ENCODE peak calls at places on chromosomes 13 and 19, in ten cellular contexts. One of them, this sample, is unnamed.

GRCh38 chr13:34006011-34006410 is 188.1 kb downstream of the RFC3 start:
- DNase-seq in NCI-H524 treated with DMSO at 0.1 percent for 48 hours: no peak
- DNase-seq in brain microvascular endothelial cell: no peak
- DNase-seq in C1 segment of cervical spinal cord: no peak
- DNase-seq in AML-193: no peak
- DNase-seq in NAMALWA: no peak
- DNase-seq in upper lobe of right lung: no peak
- DNase-seq in activated gamma-delta T cell treated with Interleukin-2 at 50 U/mL for 16 hours: no peak
- DNase-seq in activated T-cell treated with anti-CD3 and anti-CD28 coated beads for 1 hour: no peak
- DNase-seq in stimulated activated CD8-positive, alpha-beta memory T cell treated with anti-CD3 and anti-CD28 coated beads, Interleukin-7, amount 100 ng/mL, for 24 hours: no peak
- DNase-seq in this sample: no peak

GRCh38 chr19:49340865-49341718 is 5.9 kb downstream of the CD37 start:
- DNase-seq in NCI-H524 treated with DMSO at 0.1 percent for 48 hours: no peak
- DNase-seq in brain microvascular endothelial cell: no peak
- DNase-seq in C1 segment of cervical spinal cord: no peak
- DNase-seq in AML-193: no peak
- DNase-seq in NAMALWA: no peak
- DNase-seq in upper lobe of right lung: peak
- DNase-seq in activated gamma-delta T cell treated with Interleukin-2 at 50 U/mL for 16 hours: no peak
- DNase-seq in activated T-cell treated with anti-CD3 and anti-CD28 coated beads for 1 hour: no peak
- DNase-seq in stimulated activated CD8-positive, alpha-beta memory T cell treated with anti-CD3 and anti-CD28 coated beads, Interleukin-7, amount 100 ng/mL, for 24 hours: no peak
- DNase-seq in this sample: no peak

GRCh38 chr19:47022140-47022536 is 2.5 kb downstream of the NPAS1 start:
- DNase-seq in NCI-H524 treated with DMSO at 0.1 percent for 48 hours: no peak
- DNase-seq in brain microvascular endothelial cell: no peak
- DNase-seq in C1 segment of cervical spinal cord: no peak
- DNase-seq in AML-193: no peak
- DNase-seq in NAMALWA: no peak
- DNase-seq in upper lobe of right lung: no peak
- DNase-seq in activated gamma-delta T cell treated with Interleukin-2 at 50 U/mL for 16 hours: no peak
- DNase-seq in activated T-cell treated with anti-CD3 and anti-CD28 coated beads for 1 hour: no peak
- DNase-seq in stimulated activated CD8-positive, alpha-beta memory T cell treated with anti-CD3 and anti-CD28 coated beads, Interleukin-7, amount 100 ng/mL, for 24 hours: no peak
- DNase-seq in this sample: no peak

GRCh38 chr19:18290250-18291018 is 9.0 kb upstream of the JUND start:
- DNase-seq in NCI-H524 treated with DMSO at 0.1 percent for 48 hours: no peak
- DNase-seq in brain microvascular endothelial cell: peak
- DNase-seq in C1 segment of cervical spinal cord: no peak
- DNase-seq in AML-193: peak
- DNase-seq in NAMALWA: peak
- DNase-seq in upper lobe of right lung: no peak
- DNase-seq in activated gamma-delta T cell treated with Interleukin-2 at 50 U/mL for 16 hours: peak
- DNase-seq in activated T-cell treated with anti-CD3 and anti-CD28 coated beads for 1 hour: no peak
- DNase-seq in stimulated activated CD8-positive, alpha-beta memory T cell treated with anti-CD3 and anti-CD28 coated beads, Interleukin-7, amount 100 ng/mL, for 24 hours: peak
- DNase-seq in this sample: peak

GRCh38 chr13:51960766-51961165 is 50.5 kb downstream of the ATP7B start:
- DNase-seq in NCI-H524 treated with DMSO at 0.1 percent for 48 hours: no peak
- DNase-seq in brain microvascular endothelial cell: no peak
- DNase-seq in C1 segment of cervical spinal cord: no peak
- DNase-seq in AML-193: no peak
- DNase-seq in NAMALWA: no peak
- DNase-seq in upper lobe of right lung: no peak
- DNase-seq in activated gamma-delta T cell treated with Interleukin-2 at 50 U/mL for 16 hours: no peak
- DNase-seq in activated T-cell treated with anti-CD3 and anti-CD28 coated beads for 1 hour: no peak
- DNase-seq in stimulated activated CD8-positive, alpha-beta memory T cell treated with anti-CD3 and anti-CD28 coated beads, Interleukin-7, amount 100 ng/mL, for 24 hours: no peak
- DNase-seq in this sample: no peak

GRCh38 chr13:49627831-49628652 is at the start of gene ARL11:
- DNase-seq in NCI-H524 treated with DMSO at 0.1 percent for 48 hours: no peak
- DNase-seq in brain microvascular endothelial cell: no peak
- DNase-seq in C1 segment of cervical spinal cord: no peak
- DNase-seq in AML-193: peak
- DNase-seq in NAMALWA: peak
- DNase-seq in upper lobe of right lung: peak
- DNase-seq in activated gamma-delta T cell treated with Interleukin-2 at 50 U/mL for 16 hours: peak
- DNase-seq in activated T-cell treated with anti-CD3 and anti-CD28 coated beads for 1 hour: peak
- DNase-seq in stimulated activated CD8-positive, alpha-beta memory T cell treated with anti-CD3 and anti-CD28 coated beads, Interleukin-7, amount 100 ng/mL, for 24 hours: peak
- DNase-seq in this sample: peak

GRCh38 chr19:4985551-4985991 is 16.7 kb downstream of the KDM4B start:
- DNase-seq in NCI-H524 treated with DMSO at 0.1 percent for 48 hours: no peak
- DNase-seq in brain microvascular endothelial cell: no peak
- DNase-seq in C1 segment of cervical spinal cord: no peak
- DNase-seq in AML-193: no peak
- DNase-seq in NAMALWA: no peak
- DNase-seq in upper lobe of right lung: no peak
- DNase-seq in activated gamma-delta T cell treated with Interleukin-2 at 50 U/mL for 16 hours: no peak
- DNase-seq in activated T-cell treated with anti-CD3 and anti-CD28 coated beads for 1 hour: no peak
- DNase-seq in stimulated activated CD8-positive, alpha-beta memory T cell treated with anti-CD3 and anti-CD28 coated beads, Interleukin-7, amount 100 ng/mL, for 24 hours: no peak
- DNase-seq in this sample: no peak

GRCh38 chr13:76600086-76600485 is 286.1 kb downstream of the KCTD12 start:
- DNase-seq in NCI-H524 treated with DMSO at 0.1 percent for 48 hours: no peak
- DNase-seq in brain microvascular endothelial cell: peak
- DNase-seq in C1 segment of cervical spinal cord: no peak
- DNase-seq in AML-193: no peak
- DNase-seq in NAMALWA: no peak
- DNase-seq in upper lobe of right lung: no peak
- DNase-seq in activated gamma-delta T cell treated with Interleukin-2 at 50 U/mL for 16 hours: no peak
- DNase-seq in activated T-cell treated with anti-CD3 and anti-CD28 coated beads for 1 hour: no peak
- DNase-seq in stimulated activated CD8-positive, alpha-beta memory T cell treated with anti-CD3 and anti-CD28 coated beads, Interleukin-7, amount 100 ng/mL, for 24 hours: no peak
- DNase-seq in this sample: no peak

GRCh38 chr13:71879129-71879535 is 12.1 kb upstream of the DACH1 start:
- DNase-seq in NCI-H524 treated with DMSO at 0.1 percent for 48 hours: peak
- DNase-seq in brain microvascular endothelial cell: peak
- DNase-seq in C1 segment of cervical spinal cord: no peak
- DNase-seq in AML-193: peak
- DNase-seq in NAMALWA: peak
- DNase-seq in upper lobe of right lung: no peak
- DNase-seq in activated gamma-delta T cell treated with Interleukin-2 at 50 U/mL for 16 hours: no peak
- DNase-seq in activated T-cell treated with anti-CD3 and anti-CD28 coated beads for 1 hour: no peak
- DNase-seq in stimulated activated CD8-positive, alpha-beta memory T cell treated with anti-CD3 and anti-CD28 coated beads, Interleukin-7, amount 100 ng/mL, for 24 hours: no peak
- DNase-seq in this sample: peak

GRCh38 chr19:1324792-1325567 is 39.3 kb downstream of the EFNA2 start:
- DNase-seq in NCI-H524 treated with DMSO at 0.1 percent for 48 hours: no peak
- DNase-seq in brain microvascular endothelial cell: peak
- DNase-seq in C1 segment of cervical spinal cord: no peak
- DNase-seq in AML-193: no peak
- DNase-seq in NAMALWA: no peak
- DNase-seq in upper lobe of right lung: no peak
- DNase-seq in activated gamma-delta T cell treated with Interleukin-2 at 50 U/mL for 16 hours: no peak
- DNase-seq in activated T-cell treated with anti-CD3 and anti-CD28 coated beads for 1 hour: peak
- DNase-seq in stimulated activated CD8-positive, alpha-beta memory T cell treated with anti-CD3 and anti-CD28 coated beads, Interleukin-7, amount 100 ng/mL, for 24 hours: no peak
- DNase-seq in this sample: peak

GRCh38 chr19:751501-752341 is 809 bp downstream of the MISP start:
- DNase-seq in NCI-H524 treated with DMSO at 0.1 percent for 48 hours: no peak
- DNase-seq in brain microvascular endothelial cell: peak
- DNase-seq in C1 segment of cervical spinal cord: no peak
- DNase-seq in AML-193: no peak
- DNase-seq in NAMALWA: no peak
- DNase-seq in upper lobe of right lung: no peak
- DNase-seq in activated gamma-delta T cell treated with Interleukin-2 at 50 U/mL for 16 hours: no peak
- DNase-seq in activated T-cell treated with anti-CD3 and anti-CD28 coated beads for 1 hour: no peak
- DNase-seq in stimulated activated CD8-positive, alpha-beta memory T cell treated with anti-CD3 and anti-CD28 coated beads, Interleukin-7, amount 100 ng/mL, for 24 hours: no peak
- DNase-seq in this sample: peak

GRCh38 chr13:42350141-42350540 is 78.2 kb downstream of the AKAP11 start:
- DNase-seq in NCI-H524 treated with DMSO at 0.1 percent for 48 hours: no peak
- DNase-seq in brain microvascular endothelial cell: no peak
- DNase-seq in C1 segment of cervical spinal cord: no peak
- DNase-seq in AML-193: no peak
- DNase-seq in NAMALWA: no peak
- DNase-seq in upper lobe of right lung: no peak
- DNase-seq in activated gamma-delta T cell treated with Interleukin-2 at 50 U/mL for 16 hours: no peak
- DNase-seq in activated T-cell treated with anti-CD3 and anti-CD28 coated beads for 1 hour: no peak
- DNase-seq in stimulated activated CD8-positive, alpha-beta memory T cell treated with anti-CD3 and anti-CD28 coated beads, Interleukin-7, amount 100 ng/mL, for 24 hours: no peak
- DNase-seq in this sample: no peak

GRCh38 chr19:15869109-15869555 is 28.7 kb downstream of the CYP4F2 start:
- DNase-seq in NCI-H524 treated with DMSO at 0.1 percent for 48 hours: no peak
- DNase-seq in brain microvascular endothelial cell: peak
- DNase-seq in C1 segment of cervical spinal cord: no peak
- DNase-seq in AML-193: peak
- DNase-seq in NAMALWA: peak
- DNase-seq in upper lobe of right lung: no peak
- DNase-seq in activated gamma-delta T cell treated with Interleukin-2 at 50 U/mL for 16 hours: peak
- DNase-seq in activated T-cell treated with anti-CD3 and anti-CD28 coated beads for 1 hour: peak
- DNase-seq in stimulated activated CD8-positive, alpha-beta memory T cell treated with anti-CD3 and anti-CD28 coated beads, Interleukin-7, amount 100 ng/mL, for 24 hours: no peak
- DNase-seq in this sample: peak

GRCh38 chr19:16702123-16702522 is 17.5 kb upstream of the NWD1 start:
- DNase-seq in NCI-H524 treated with DMSO at 0.1 percent for 48 hours: no peak
- DNase-seq in brain microvascular endothelial cell: peak
- DNase-seq in C1 segment of cervical spinal cord: no peak
- DNase-seq in AML-193: peak
- DNase-seq in NAMALWA: no peak
- DNase-seq in upper lobe of right lung: no peak
- DNase-seq in activated gamma-delta T cell treated with Interleukin-2 at 50 U/mL for 16 hours: no peak
- DNase-seq in activated T-cell treated with anti-CD3 and anti-CD28 coated beads for 1 hour: no peak
- DNase-seq in stimulated activated CD8-positive, alpha-beta memory T cell treated with anti-CD3 and anti-CD28 coated beads, Interleukin-7, amount 100 ng/mL, for 24 hours: no peak
- DNase-seq in this sample: peak

GRCh38 chr13:95087746-95088305 is 213.4 kb downstream of the ABCC4 start:
- DNase-seq in NCI-H524 treated with DMSO at 0.1 percent for 48 hours: no peak
- DNase-seq in brain microvascular endothelial cell: peak
- DNase-seq in C1 segment of cervical spinal cord: no peak
- DNase-seq in AML-193: peak
- DNase-seq in NAMALWA: no peak
- DNase-seq in upper lobe of right lung: no peak
- DNase-seq in activated gamma-delta T cell treated with Interleukin-2 at 50 U/mL for 16 hours: no peak
- DNase-seq in activated T-cell treated with anti-CD3 and anti-CD28 coated beads for 1 hour: no peak
- DNase-seq in stimulated activated CD8-positive, alpha-beta memory T cell treated with anti-CD3 and anti-CD28 coated beads, Interleukin-7, amount 100 ng/mL, for 24 hours: no peak
- DNase-seq in this sample: peak

GRCh38 chr13:100789481-100789880 is 114.9 kb upstream of the TMTC4 start:
- DNase-seq in NCI-H524 treated with DMSO at 0.1 percent for 48 hours: peak
- DNase-seq in brain microvascular endothelial cell: peak
- DNase-seq in C1 segment of cervical spinal cord: peak
- DNase-seq in AML-193: no peak
- DNase-seq in NAMALWA: no peak
- DNase-seq in upper lobe of right lung: peak
- DNase-seq in activated gamma-delta T cell treated with Interleukin-2 at 50 U/mL for 16 hours: no peak
- DNase-seq in activated T-cell treated with anti-CD3 and anti-CD28 coated beads for 1 hour: no peak
- DNase-seq in stimulated activated CD8-positive, alpha-beta memory T cell treated with anti-CD3 and anti-CD28 coated beads, Interleukin-7, amount 100 ng/mL, for 24 hours: no peak
- DNase-seq in this sample: no peak

GRCh38 chr19:47778954-47779351 is 450 bp downstream of the SELENOW start:
- DNase-seq in NCI-H524 treated with DMSO at 0.1 percent for 48 hours: no peak
- DNase-seq in brain microvascular endothelial cell: no peak
- DNase-seq in C1 segment of cervical spinal cord: peak
- DNase-seq in AML-193: no peak
- DNase-seq in NAMALWA: no peak
- DNase-seq in upper lobe of right lung: no peak
- DNase-seq in activated gamma-delta T cell treated with Interleukin-2 at 50 U/mL for 16 hours: peak
- DNase-seq in activated T-cell treated with anti-CD3 and anti-CD28 coated beads for 1 hour: no peak
- DNase-seq in stimulated activated CD8-positive, alpha-beta memory T cell treated with anti-CD3 and anti-CD28 coated beads, Interleukin-7, amount 100 ng/mL, for 24 hours: no peak
- DNase-seq in this sample: no peak

GRCh38 chr13:48500652-48501197 is 32.2 kb downstream of the RCBTB2 start:
- DNase-seq in NCI-H524 treated with DMSO at 0.1 percent for 48 hours: no peak
- DNase-seq in brain microvascular endothelial cell: peak
- DNase-seq in C1 segment of cervical spinal cord: no peak
- DNase-seq in AML-193: peak
- DNase-seq in NAMALWA: peak
- DNase-seq in upper lobe of right lung: no peak
- DNase-seq in activated gamma-delta T cell treated with Interleukin-2 at 50 U/mL for 16 hours: no peak
- DNase-seq in activated T-cell treated with anti-CD3 and anti-CD28 coated beads for 1 hour: no peak
- DNase-seq in stimulated activated CD8-positive, alpha-beta memory T cell treated with anti-CD3 and anti-CD28 coated beads, Interleukin-7, amount 100 ng/mL, for 24 hours: no peak
- DNase-seq in this sample: peak

GRCh38 chr13:84303035-84303434 is 420.8 kb upstream of the SLITRK1 start:
- DNase-seq in NCI-H524 treated with DMSO at 0.1 percent for 48 hours: no peak
- DNase-seq in brain microvascular endothelial cell: no peak
- DNase-seq in C1 segment of cervical spinal cord: no peak
- DNase-seq in AML-193: no peak
- DNase-seq in NAMALWA: no peak
- DNase-seq in upper lobe of right lung: no peak
- DNase-seq in activated gamma-delta T cell treated with Interleukin-2 at 50 U/mL for 16 hours: no peak
- DNase-seq in activated T-cell treated with anti-CD3 and anti-CD28 coated beads for 1 hour: no peak
- DNase-seq in stimulated activated CD8-positive, alpha-beta memory T cell treated with anti-CD3 and anti-CD28 coated beads, Interleukin-7, amount 100 ng/mL, for 24 hours: no peak
- DNase-seq in this sample: no peak